ENCODE peak calls at places on chromosome 15, in four cellular contexts. S is H1, P is GM12878, C is HepG2. B is an unnamed sample.

GRCh38 chr15:56869573-56869972 is 48.9 kb upstream of the TCF12 start:
- DNase-seq in C (no peak), S (peak; percentile 61), P (no peak), B (peak; percentile 39)

GRCh38 chr15:57138260-57138895 is 219.9 kb downstream of the TCF12 start:
- DNase-seq in C (peak; percentile 34), S (no peak), P (no peak), B (peak; percentile 68)

GRCh38 chr15:59532770-59533379 is 78.7 kb upstream of the GCNT3 start:
- DNase-seq in C (peak; percentile 41), P (no peak), S (no peak), B (peak; percentile 52)

GRCh38 chr15:27679203-27679602 is 419.9 kb downstream of the OCA2 start:
- DNase-seq in P (no peak), S (no peak), C (no peak), B (no peak)

GRCh38 chr15:65525622-65526021 is 4.6 kb upstream of the HACD3 start:
- DNase-seq in C (no peak), S (no peak), P (no peak), B (no peak)

GRCh38 chr15:64019764-64020163 is 26.5 kb downstream of the DAPK2 start:
- DNase-seq in S (no peak), P (peak; percentile 45), C (peak; percentile 64), B (no peak)

GRCh38 chr15:39788108-39788507 is 5.5 kb upstream of the FSIP1 start:
- DNase-seq in S (no peak), C (no peak), P (no peak), B (no peak)

GRCh38 chr15:22944651-22945050 is 35.5 kb downstream of the CYFIP1 start:
- DNase-seq in C (no peak), P (no peak), S (no peak), B (no peak)

GRCh38 chr15:49832421-49832980 is 211.7 kb downstream of the DTWD1 start:
- DNase-seq in P (no peak), C (peak; percentile 31), S (peak; percentile 48), B (no peak)

GRCh38 chr15:67839358-67839928 is 402 bp downstream of the RNU6-1 start:
- DNase-seq in C (peak; percentile 40), P (no peak), S (no peak), B (no peak)

GRCh38 chr15:45187894-45188830 is at the start of gene SHF:
- DNase-seq in S (peak; percentile 77), C (peak; percentile 31), P (no peak), B (no peak)

GRCh38 chr15:99895189-99895955 is 162.1 kb upstream of the LYSMD4 start:
- DNase-seq in S (no peak), P (peak; percentile 66), C (no peak), B (no peak)

GRCh38 chr15:97566957-97567356 is 393.5 kb upstream of the ARRDC4 start:
- DNase-seq in S (no peak), P (no peak), C (no peak), B (no peak)

GRCh38 chr15:69265347-69265955 is 33.3 kb upstream of the PAQR5 start:
- DNase-seq in S (no peak), C (peak; percentile 47), P (no peak), B (peak; percentile 13)

GRCh38 chr15:62907275-62907674 is 135.3 kb upstream of the TPM1 start:
- DNase-seq in S (no peak), P (no peak), C (no peak), B (no peak)
- TF ChIP-seq ZNF274 in S (no peak), P (no peak), C (no peak), B (no peak)

DNA sequence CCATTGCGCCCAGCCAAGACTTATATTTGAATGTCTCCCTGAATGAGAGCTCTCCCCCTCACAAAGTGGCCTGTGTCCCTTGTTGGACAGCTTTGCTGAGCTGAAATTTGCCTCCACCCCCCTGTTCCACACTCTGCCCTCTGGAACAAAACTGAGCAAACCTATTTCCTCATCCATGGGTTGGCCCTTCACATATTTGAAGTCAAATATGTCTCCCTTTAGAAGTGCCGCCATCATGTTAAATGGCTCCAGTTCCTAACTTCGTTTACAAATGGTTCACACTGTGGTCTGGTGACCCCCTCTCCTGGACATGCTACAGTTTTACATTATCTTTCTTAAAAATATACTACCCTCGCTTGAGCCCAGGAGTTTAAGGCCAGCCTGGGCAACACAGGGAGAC is 4.6 kb downstream of the PLIN1 start:
- DNase-seq in P (no peak), C (peak; percentile 93), S (no peak), B (no peak)
- H3K4me1 ChIP-seq in P (no peaks in the 10 kb centered on the region), C (peaks cover 41% of the 10 kb centered on the region), S (no peaks in the 10 kb centered on the region), B (no peaks in the 10 kb centered on the region)

GRCh38 chr15:73114064-73114463 is 61.8 kb downstream of the NEO1 start:
- DNase-seq in C (no peak), S (no peak), P (no peak), B (no peak)
- TF ChIP-seq SUZ12 in C (no peak), S (no peak), P (no peak), B (no peak)

GRCh38 chr15:30984542-30984941 is 6.9 kb downstream of the MTMR10 start:
- DNase-seq in P (no peak), C (no peak), S (no peak), B (no peak)
- TF ChIP-seq ZNF274 in P (no peak), C (no peak), S (no peak), B (no peak)

GRCh38 chr15:89291934-89292438 is 42.6 kb downstream of the POLG start:
- DNase-seq in C (no peak), S (no peak), P (no peak), B (no peak)

GRCh38 chr15:89293012-89293411 is 41.6 kb downstream of the POLG start:
- DNase-seq in P (no peak), C (no peak), S (no peak), B (no peak)
- H3K4me1 ChIP-seq in P (no peaks in the 10 kb centered on the region), C (no peaks in the 10 kb centered on the region), S (no peaks in the 10 kb centered on the region), B (no peaks in the 10 kb centered on the region)